ENCODE peak calls at places on chromosomes 5 and 9, in nine cellular contexts. G, Y, Q, X, E, O, T, L and P are unnamed samples. For H3K27me3, the result is how much of the 10 kb centered on the place peaks cover.

GRCh38 chr5:108379722-108380530 is 2.0 kb downstream of the FBXL17 start:
- DNase-seq in G (no peak), Y (no peak), Q (no peak), X (no peak), E (no peak), O (no peak), T (no peak), L (no peak), P (no peak)

GRCh38 chr5:50727149-50727496 is 60.7 kb downstream of the PARP8 start:
- DNase-seq in G (no peak), Y (no peak), Q (no peak), X (peak), E (no peak), O (peak), T (no peak), L (no peak), P (no peak)

GRCh38 chr9:99948896-99949295 is 42.4 kb downstream of the STX17 start:
- DNase-seq in G (no peak), Y (no peak), Q (no peak), X (no peak), E (no peak), O (peak), T (no peak), L (no peak), P (no peak)

GRCh38 chr9:91146391-91147019 is 215.2 kb downstream of the AUH start:
- DNase-seq in G (no peak), Y (no peak), Q (no peak), X (no peak), E (no peak), O (no peak), T (no peak), L (no peak), P (no peak)

GRCh38 chr5:16964821-16965220 is 28.7 kb upstream of the MYO10 start:
- DNase-seq in G (no peak), Y (no peak), Q (no peak), X (no peak), E (no peak), O (no peak), T (peak), L (no peak), P (peak)

GRCh38 chr5:7169240-7169878 is 226.6 kb upstream of the ADCY2 start:
- DNase-seq in G (no peak), Y (no peak), Q (no peak), X (no peak), E (no peak), O (no peak), T (no peak), L (no peak), P (no peak)

GRCh38 chr5:82641362-82641988 is 363.3 kb upstream of the RPS23 start:
- DNase-seq in G (peak), Y (no peak), Q (peak), X (peak), E (peak), O (peak), T (peak), L (peak), P (peak)

GRCh38 chr9:79089054-79089560 is 482.7 kb upstream of the TLE4 start:
- DNase-seq in G (no peak), Y (no peak), Q (no peak), X (no peak), E (no peak), O (no peak), T (no peak), L (no peak), P (no peak)

GRCh38 chr5:55865831-55866230 is 14.7 kb downstream of the IL31RA start:
- DNase-seq in G (no peak), Y (no peak), Q (no peak), X (no peak), E (no peak), O (no peak), T (no peak), L (no peak), P (no peak)

GRCh38 chr5:32076699-32077695 is 97.1 kb downstream of the GOLPH3 start:
- DNase-seq in G (peak), Y (no peak), Q (no peak), X (peak), E (peak), O (peak), T (peak), L (peak), P (no peak)

GRCh38 chr9:101028346-101029299 is at the start of gene PLPPR1:
- DNase-seq in G (peak), Y (no peak), Q (no peak), X (no peak), E (peak), O (peak), T (no peak), L (no peak), P (peak)

GRCh38 chr9:109063765-109064164 is 50.5 kb upstream of the CTNNAL1 start:
- DNase-seq in G (no peak), Y (no peak), Q (no peak), X (no peak), E (no peak), O (no peak), T (peak), L (no peak), P (peak)

GRCh38 chr9:16039103-16039987 is 486.5 kb downstream of the CCDC171 start:
- DNase-seq in G (no peak), Y (no peak), Q (no peak), X (no peak), E (peak), O (no peak), T (peak), L (no peak), P (no peak)

GRCh38 chr9:13128266-13128825 is 151.1 kb downstream of the MPDZ start:
- DNase-seq in G (no peak), Y (no peak), Q (no peak), X (no peak), E (no peak), O (no peak), T (no peak), L (no peak), P (no peak)

GRCh38 chr5:94893404-94894145 is 275.1 kb downstream of the SLF1 start:
- DNase-seq in G (no peak), Y (no peak), Q (no peak), X (no peak), E (no peak), O (no peak), T (peak), L (no peak), P (no peak)

GRCh38 chr5:112210430-112211005 is 208.6 kb downstream of the EPB41L4A start:
- DNase-seq in G (no peak), Y (no peak), Q (no peak), X (peak), E (no peak), O (peak), T (peak), L (no peak), P (peak)

GRCh38 chr9:107929439-107929838 is 439.9 kb upstream of the KLF4 start:
- DNase-seq in G (peak), Y (no peak), Q (peak), X (peak), E (peak), O (peak), T (no peak), L (no peak), P (no peak)

GRCh38 chr5:56490971-56491468 is 257.9 kb upstream of the ANKRD55 start:
- DNase-seq in G (no peak), Y (no peak), Q (no peak), X (no peak), E (no peak), O (no peak), T (peak), L (no peak), P (no peak)

GRCh38 chr5:151123897-151124751 is 33.5 kb downstream of the ANXA6 start:
- DNase-seq in G (peak), Y (no peak), Q (peak), X (no peak), E (peak), O (peak), T (no peak), L (no peak), P (no peak)

GRCh38 chr5:66987949-66988838 is 208.4 kb downstream of the CD180 start:
- DNase-seq in G (no peak), Y (no peak), Q (no peak), X (no peak), E (no peak), O (no peak), T (no peak), L (no peak), P (no peak)

GRCh38 chr9:127187231-127187956 is 65.0 kb upstream of the ANGPTL2 start:
- DNase-seq in G (peak), Y (no peak), Q (peak), X (peak), E (peak), O (peak), T (peak), L (peak), P (peak)

GRCh38 chr5:177495243-177496060 is 2.0 kb downstream of the PDLIM7 start:
- DNase-seq in G (peak), Y (no peak), Q (peak), X (peak), E (peak), O (peak), T (no peak), L (peak), P (peak)

GRCh38 chr9:127809002-127809561 is 6.4 kb downstream of the FPGS start:
- DNase-seq in G (no peak), Y (no peak), Q (no peak), X (no peak), E (no peak), O (no peak), T (no peak), L (no peak), P (no peak)

GRCh38 chr5:59897075-59897474 is 3.5 kb upstream of the PDE4D start:
- DNase-seq in G (no peak), Y (no peak), Q (no peak), X (no peak), E (no peak), O (no peak), T (no peak), L (no peak), P (no peak)

GRCh38 chr5:59887274-59887673 is 6.3 kb downstream of the PDE4D start:
- DNase-seq in G (no peak), Y (no peak), Q (no peak), X (no peak), E (no peak), O (no peak), T (no peak), L (no peak), P (no peak)

GRCh38 chr5:59893436-59894227 is at the start of gene PDE4D:
- DNase-seq in G (peak), Y (no peak), Q (no peak), X (peak), E (no peak), O (peak), T (no peak), L (no peak), P (peak)

GRCh38 chr5:59893061-59893435 is 478 bp downstream of the PDE4D start:
- DNase-seq in G (no peak), Y (no peak), Q (no peak), X (no peak), E (no peak), O (no peak), T (no peak), L (no peak), P (no peak)
- H3K4me3 ChIP-seq in G (no peak), Y (no peak), Q (no peak), X (peak), E (no peak), O (no peak), T (no peak), L (no peak), P (no peak)

GRCh38 chr5:159311063-159311462 is 19.2 kb downstream of the IL12B start:
- DNase-seq in G (no peak), Y (no peak), Q (no peak), X (no peak), E (no peak), O (no peak), T (no peak), L (no peak), P (no peak)

GRCh38 chr5:159310492-159310891 is 19.8 kb downstream of the IL12B start:
- DNase-seq in G (no peak), Y (no peak), Q (no peak), X (no peak), E (no peak), O (peak), T (no peak), L (no peak), P (no peak)

GRCh38 chr5:159313197-159313596 is 17.1 kb downstream of the IL12B start:
- DNase-seq in G (no peak), Y (no peak), Q (no peak), X (no peak), E (no peak), O (no peak), T (no peak), L (no peak), P (no peak)

GRCh38 chr5:159304961-159305595 is 25.2 kb downstream of the IL12B start:
- DNase-seq in G (no peak), Y (no peak), Q (no peak), X (no peak), E (no peak), O (no peak), T (no peak), L (no peak), P (no peak)

DNA sequence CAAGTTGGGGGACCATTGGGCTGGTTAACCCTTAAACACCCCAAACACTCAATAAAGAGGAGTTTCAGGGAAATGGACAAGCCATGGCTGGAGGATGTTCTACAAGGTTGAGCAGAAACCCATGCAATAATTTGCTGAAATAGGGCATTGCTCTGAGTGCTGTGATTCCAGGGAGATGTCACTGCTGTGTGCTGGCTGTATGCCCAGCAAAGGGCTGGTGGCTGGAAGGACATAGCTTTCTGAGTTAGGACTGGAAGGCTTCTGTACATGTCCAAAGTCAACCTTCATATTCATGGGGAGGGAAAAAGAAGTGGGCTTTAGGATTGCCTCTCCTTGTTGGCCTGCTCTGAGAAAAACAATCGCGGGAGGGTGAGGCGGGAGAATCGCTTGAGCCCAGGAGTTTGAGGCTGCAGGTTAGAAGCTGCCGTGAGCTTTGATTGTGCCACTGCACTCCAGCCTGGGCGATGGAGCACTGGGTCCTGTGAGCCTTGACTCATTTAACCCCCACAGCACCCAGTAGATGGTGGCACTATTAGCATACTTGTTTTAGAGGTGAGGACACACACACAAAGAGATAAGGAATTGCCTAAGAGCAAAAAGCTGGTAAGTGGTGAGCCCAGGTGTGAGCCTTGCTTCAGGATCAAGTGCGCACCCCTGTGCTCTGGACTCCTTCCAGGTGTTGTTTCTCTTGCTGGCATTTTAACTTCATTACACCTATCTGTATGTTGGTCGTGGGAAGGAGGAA is 20.4 kb downstream of the IL12B start:
- DNase-seq in G (peak), Y (no peak), Q (no peak), X (no peak), E (no peak), O (no peak), T (no peak), L (no peak), P (no peak)
- H3K27me3 ChIP-seq in G (half or more), Y (under half), Q (under half), X (under half), E (under half), O (under half), T (under half), L (under half), P (under half)

DNA sequence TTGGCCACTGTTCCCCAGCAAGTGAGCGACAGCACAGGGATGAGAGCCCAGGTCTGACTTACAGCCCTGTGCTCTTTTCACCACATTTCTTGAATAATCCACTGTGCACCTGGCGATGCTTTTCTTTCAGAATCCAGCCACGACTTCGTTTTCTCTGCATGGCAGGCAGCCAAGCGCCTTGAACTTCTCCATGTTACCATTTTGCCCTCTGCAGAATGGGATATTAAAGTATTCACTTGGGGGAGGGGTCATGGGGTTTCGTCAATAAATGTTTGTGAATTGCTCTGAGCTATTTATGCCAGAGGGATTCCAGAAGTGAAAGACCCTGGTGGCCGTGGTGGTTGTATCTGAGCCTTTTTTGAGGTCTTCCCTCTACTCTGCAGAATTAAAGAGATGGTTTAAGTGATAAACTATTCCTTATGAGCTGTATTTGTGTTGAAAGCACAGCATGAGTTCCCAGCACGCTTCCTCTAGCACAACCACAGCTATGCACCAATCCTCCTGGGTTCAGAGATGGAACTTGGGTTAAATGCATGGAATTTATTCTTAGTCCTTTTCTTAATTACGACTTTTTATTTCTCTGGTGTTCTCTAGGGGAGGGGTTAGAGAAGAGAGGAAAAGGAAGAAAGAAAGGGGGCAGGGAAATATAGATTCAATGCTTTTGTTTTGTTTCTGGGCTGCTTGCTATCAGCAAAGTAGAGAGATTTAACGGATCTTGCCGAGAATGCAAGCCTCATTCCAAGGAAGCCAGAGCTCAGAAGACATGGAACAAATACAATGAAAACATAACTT is 478.2 kb upstream of the TNC start:
- DNase-seq in G (no peak), Y (no peak), Q (no peak), X (no peak), E (no peak), O (peak), T (no peak), L (no peak), P (no peak)
- H3K4me3 ChIP-seq in G (no peak), Y (no peak), Q (no peak), X (no peak), E (no peak), O (no peak), T (no peak), L (peak), P (no peak)

DNA sequence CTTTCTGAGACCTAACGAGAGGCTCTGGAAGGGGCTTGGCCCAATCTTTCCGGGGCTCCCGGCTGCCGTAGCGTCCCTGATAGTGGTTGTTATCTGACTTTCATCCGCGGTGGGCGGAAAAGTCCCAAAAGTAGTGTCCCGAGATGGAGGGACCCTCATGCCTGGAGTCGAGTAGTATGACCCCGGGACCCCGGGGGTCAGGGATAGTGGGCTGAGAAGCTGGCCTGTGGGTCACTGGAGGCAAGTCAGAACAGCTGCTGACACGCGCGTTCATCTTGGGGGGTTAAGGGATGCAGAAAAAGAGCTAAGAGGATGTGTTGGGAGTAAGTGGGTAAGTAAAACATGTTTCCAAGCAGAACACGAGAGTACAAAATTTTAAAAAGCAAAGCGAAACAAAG is 123.4 kb downstream of the TMEM161B start:
- DNase-seq in G (no peak), Y (no peak), Q (no peak), X (peak), E (peak), O (no peak), T (no peak), L (no peak), P (no peak)
- H3K27me3 ChIP-seq in G (half or more), Y (under half), Q (under half), X (under half), E (under half), O (under half), T (under half), L (under half), P (half or more)

GRCh38 chr5:65103674-65104035 is 334.9 kb downstream of the CWC27 start:
- DNase-seq in G (no peak), Y (no peak), Q (no peak), X (no peak), E (peak), O (no peak), T (no peak), L (no peak), P (no peak)

GRCh38 chr5:65102826-65103673 is 334.3 kb downstream of the CWC27 start:
- DNase-seq in G (peak), Y (peak), Q (no peak), X (peak), E (peak), O (peak), T (no peak), L (no peak), P (peak)

GRCh38 chr5:65101706-65102105 is 333.0 kb downstream of the CWC27 start:
- DNase-seq in G (no peak), Y (no peak), Q (no peak), X (no peak), E (no peak), O (no peak), T (no peak), L (peak), P (no peak)

GRCh38 chr5:65100846-65101678 is 332.3 kb downstream of the CWC27 start:
- DNase-seq in G (peak), Y (no peak), Q (peak), X (peak), E (peak), O (peak), T (peak), L (peak), P (no peak)

GRCh38 chr5:65102501-65102825 is 333.7 kb downstream of the CWC27 start:
- DNase-seq in G (no peak), Y (no peak), Q (no peak), X (no peak), E (no peak), O (no peak), T (no peak), L (no peak), P (no peak)
- H3K4me3 ChIP-seq in G (peak), Y (peak), Q (peak), X (peak), E (peak), O (peak), T (no peak), L (no peak), P (peak)

DNA sequence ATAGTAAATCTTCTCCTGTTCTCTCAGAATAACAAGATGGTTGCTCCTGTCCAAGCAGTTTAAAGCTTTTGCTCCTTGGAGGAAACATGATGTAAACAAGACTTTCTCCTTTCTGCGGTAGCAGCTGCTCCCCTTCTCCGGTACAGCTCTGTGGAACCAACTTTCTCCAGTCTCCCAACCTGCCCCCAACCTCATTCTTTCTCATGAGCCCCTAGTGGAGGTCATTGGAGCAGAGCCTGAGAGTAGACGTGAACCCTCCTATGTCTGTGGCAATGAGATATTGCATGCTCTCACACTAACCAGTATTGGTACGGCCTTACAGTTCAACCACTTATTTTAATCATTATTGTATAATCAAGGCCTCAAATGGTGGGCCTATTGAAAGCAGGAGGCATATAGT is 483.8 kb upstream of the CDH10 start:
- DNase-seq in G (no peak), Y (no peak), Q (no peak), X (no peak), E (no peak), O (no peak), T (no peak), L (no peak), P (no peak)
- H3K27me3 ChIP-seq in G (under half), Y (under half), Q (under half), X (under half), E (under half), O (under half), T (under half), L (under half), P (under half)

GRCh38 chr5:33650911-33651310 is 210.1 kb downstream of the TARS1 start:
- DNase-seq in G (no peak), Y (no peak), Q (no peak), X (no peak), E (no peak), O (no peak), T (no peak), L (no peak), P (no peak)
- H3K4me3 ChIP-seq in G (no peak), Y (no peak), Q (no peak), X (no peak), E (no peak), O (no peak), T (no peak), L (no peak), P (no peak)

GRCh38 chr5:141716468-141716867 is 34.4 kb upstream of the ARAP3 start:
- DNase-seq in G (no peak), Y (no peak), Q (no peak), X (no peak), E (no peak), O (no peak), T (no peak), L (no peak), P (no peak)
- H3K27me3 ChIP-seq in G (half or more), Y (under half), Q (under half), X (under half), E (under half), O (under half), T (under half), L (under half), P (under half)

GRCh38 chr9:33239922-33240321 is at the start of gene SPINK4:
- DNase-seq in G (peak), Y (no peak), Q (no peak), X (no peak), E (no peak), O (no peak), T (no peak), L (no peak), P (no peak)
- H3K4me3 ChIP-seq in G (no peak), Y (no peak), Q (no peak), X (no peak), E (no peak), O (no peak), T (no peak), L (no peak), P (no peak)